ENCODE peak calls at places on chromosome 12, in eight cellular contexts. F is cardiac fibroblast, V is ovary, X is body of pancreas, H is suprapubic skin, T is gastrocnemius medialis, K is astrocyte of the spinal cord, M is astrocyte of the cerebellum. E is an unnamed sample.
A peak's percentile ranks its signal among the peaks of the same experiment; 100 is the strongest.

GRCh38 chr12:3103806-3104205 is 26.6 kb downstream of the TSPAN9 start:
- DNase-seq in M (no peak), X (no peak), K (no peak), V (no peak), H (no peak), F (no peak), T (no peak), E (no peak)

GRCh38 chr12:52582971-52583456 is 9.4 kb upstream of the KRT74 start:
- DNase-seq in F (peak; percentile 70), V (no peak), M (peak; percentile 22), X (peak; percentile 57), T (no peak), K (peak; percentile 31), H (no peak), E (no peak)

GRCh38 chr12:119423285-119423684 is 88.8 kb downstream of the CCDC60 start:
- DNase-seq in H (no peak), K (no peak), F (no peak), M (no peak), T (no peak), X (no peak), V (no peak), E (no peak)

GRCh38 chr12:75086086-75087038 is 123.3 kb downstream of the KCNC2 start:
- DNase-seq in K (peak; percentile 65), V (no peak), X (no peak), F (no peak), T (no peak), M (peak; percentile 39), H (no peak), E (no peak)

GRCh38 chr12:3038166-3038565 is 39.0 kb upstream of the TSPAN9 start:
- DNase-seq in V (no peak), T (no peak), M (no peak), X (no peak), H (no peak), F (no peak), K (no peak), E (no peak)

GRCh38 chr12:70637286-70637685 is at the start of gene PTPRB:
- DNase-seq in K (no peak), H (no peak), M (no peak), X (no peak), F (no peak), T (no peak), V (no peak), E (no peak)

GRCh38 chr12:105036937-105037649 is 47.2 kb downstream of the ALDH1L2 start:
- DNase-seq in X (no peak), M (no peak), H (no peak), K (no peak), V (no peak), F (no peak), T (no peak), E (no peak)

GRCh38 chr12:6056406-6057211 is 67.9 kb downstream of the VWF start:
- DNase-seq in M (no peak), K (no peak), V (no peak), X (no peak), T (no peak), F (no peak), H (no peak), E (no peak)

GRCh38 chr12:92933606-92934005 is 4.5 kb upstream of the EEA1 start:
- DNase-seq in V (no peak), F (no peak), H (no peak), X (no peak), T (no peak), M (no peak), K (no peak), E (no peak)

GRCh38 chr12:92938623-92939022 is 9.5 kb upstream of the EEA1 start:
- DNase-seq in F (no peak), H (no peak), M (no peak), X (no peak), K (no peak), T (no peak), V (no peak), E (no peak)

GRCh38 chr12:92943482-92944250 is 14.6 kb upstream of the EEA1 start:
- DNase-seq in V (no peak), H (no peak), T (no peak), F (peak; percentile 68), M (no peak), X (no peak), K (peak; percentile 63), E (no peak)

GRCh38 chr12:92942905-92943304 is 13.8 kb upstream of the EEA1 start:
- DNase-seq in F (peak; percentile 92), T (no peak), X (no peak), K (peak; percentile 81), H (no peak), V (no peak), M (peak; percentile 73), E (no peak)

GRCh38 chr12:92938018-92938417 is 8.9 kb upstream of the EEA1 start:
- DNase-seq in V (no peak), H (no peak), M (no peak), X (no peak), T (no peak), F (no peak), K (no peak), E (no peak)
- H3K4me3 ChIP-seq in V (no peak overlapping the region), H (no peak overlapping the region), M (no peak overlapping the region), X (no peak overlapping the region), T (no peak overlapping the region), F (no peak overlapping the region), K (no peak overlapping the region), E (no peak overlapping the region)

GRCh38 chr12:49365542-49365941 is 1.7 kb upstream of the SPATS2 start:
- DNase-seq in K (peak; percentile 79), X (no peak), T (no peak), F (peak; percentile 32), H (no peak), V (no peak), M (peak; percentile 62), E (no peak)

GRCh38 chr12:49366652-49367380 is 446 bp upstream of the SPATS2 start:
- DNase-seq in F (peak; percentile 97), V (peak; percentile 95), H (peak; percentile 92), X (peak; percentile 85), K (peak; percentile 98), M (peak; percentile 84), T (peak; percentile 80), E (peak; percentile 88)

GRCh38 chr12:49369723-49370145 is 2.5 kb downstream of the SPATS2 start:
- DNase-seq in X (peak; percentile 48), H (no peak), T (peak; percentile 69), F (peak; percentile 66), K (peak; percentile 35), V (peak; percentile 40), M (no peak), E (no peak)

GRCh38 chr12:49368240-49368600 is 958 bp downstream of the SPATS2 start:
- DNase-seq in X (no peak), H (no peak), K (no peak), V (no peak), M (no peak), F (no peak), T (no peak), E (no peak)

DNA sequence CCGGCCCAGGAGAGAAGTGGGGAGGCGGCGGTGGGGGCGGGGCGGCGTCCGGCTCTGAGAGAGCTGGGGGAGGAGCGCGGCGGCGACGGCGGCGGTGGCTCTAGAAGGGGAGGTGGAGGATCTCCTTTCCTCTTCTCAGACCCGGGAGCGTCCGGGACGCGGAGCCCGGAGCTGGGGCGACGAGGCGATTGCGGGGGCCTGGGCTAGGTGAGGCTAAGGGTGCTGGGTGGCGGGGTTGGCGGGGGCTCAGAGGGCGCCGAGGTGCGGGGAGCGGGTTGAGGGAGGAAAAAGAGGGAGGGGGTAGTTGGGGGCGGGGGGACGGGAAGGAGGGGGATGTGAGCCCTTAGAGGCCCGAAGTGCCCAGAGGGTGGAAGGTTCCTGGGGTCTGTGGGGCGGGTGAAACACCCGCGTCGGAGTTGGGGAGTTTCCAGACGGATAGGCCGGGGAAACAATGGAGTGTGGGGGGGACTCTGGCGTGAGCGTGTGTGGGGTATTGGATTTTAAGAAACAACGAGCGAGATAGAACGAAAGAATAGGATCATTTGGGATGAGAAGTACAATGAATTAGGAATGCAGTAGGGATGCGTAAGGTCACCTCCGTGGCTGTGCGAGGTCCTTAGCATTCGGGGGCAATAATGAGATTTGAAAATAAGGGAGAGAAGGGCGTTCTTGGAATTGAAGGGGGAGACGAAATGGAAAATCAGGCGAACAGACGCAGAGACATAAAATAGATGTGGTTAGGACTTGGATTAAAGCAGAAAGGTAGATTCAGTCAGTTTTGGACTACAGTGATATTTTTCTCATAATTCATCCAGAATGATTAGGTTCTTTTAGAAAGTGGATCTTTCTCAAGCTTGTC is at the start of gene SPATS2:
- DNase-seq in X (peak; percentile 91), T (peak; percentile 87), F (peak; percentile 34), M (no peak), K (no peak), V (no peak), H (peak; percentile 96), E (peak; percentile 96)
- H3K4me3 ChIP-seq in X (peak within 1 kb of the TSS; percentile 83), T (peak within 1 kb of the TSS; percentile 89), F (peak within 1 kb of the TSS; percentile 81), M (peak within 1 kb of the TSS; percentile 64), K (peak within 1 kb of the TSS; percentile 64), V (peak within 1 kb of the TSS; percentile 89), H (peak within 1 kb of the TSS; percentile 85), E (peak within 1 kb of the TSS; percentile 58)

GRCh38 chr12:102427542-102427923 is 52.8 kb downstream of the IGF1 start:
- DNase-seq in X (peak; percentile 29), F (no peak), H (no peak), T (peak; percentile 89), V (peak; percentile 36), K (no peak), M (no peak), E (no peak)
- H3K4me3 ChIP-seq in X (no peak overlapping the region), F (no peak overlapping the region), H (no peak overlapping the region), T (peak overlapping the region; percentile 12), V (no peak overlapping the region), K (no peak overlapping the region), M (no peak overlapping the region), E (peak overlapping the region; percentile 4)

DNA sequence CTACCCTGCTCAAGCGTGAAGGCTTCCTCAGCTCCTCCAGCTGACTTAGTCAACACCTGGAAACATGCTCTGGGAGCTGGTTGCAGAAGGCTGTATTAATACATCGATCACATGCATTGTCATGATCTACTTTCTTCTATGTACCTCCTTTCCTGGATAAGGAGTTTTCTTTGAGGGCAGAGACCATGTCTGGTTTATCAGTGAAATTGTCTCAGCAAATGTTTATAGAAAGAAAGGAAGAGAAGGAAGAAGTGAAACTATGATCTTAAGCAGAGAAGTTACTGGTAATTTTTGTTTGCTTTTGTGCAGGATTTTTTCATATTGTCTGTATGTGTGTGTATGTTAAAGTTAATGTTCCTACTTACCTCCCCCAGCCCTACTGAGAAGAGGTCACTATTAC is 4.5 kb downstream of the DYRK4 start:
- DNase-seq in H (no peak), K (no peak), M (no peak), X (no peak), T (no peak), V (no peak), F (no peak), E (no peak)
- H3K4me3 ChIP-seq in H (no peak overlapping the region), K (no peak overlapping the region), M (no peak overlapping the region), X (no peak overlapping the region), T (no peak overlapping the region), V (no peak overlapping the region), F (no peak overlapping the region), E (no peak overlapping the region)

E was measured in ascending aorta.